ENCODE peak calls at places on chromosome 5, in seven cellular contexts. K is A549, J is H1, V is HCT116, W is HepG2, L is K562, X is endothelial cell of umbilical vein. T is an unnamed sample.
A peak's percentile ranks its signal among the peaks of the same experiment; 100 is the strongest.

GRCh38 chr5:179375236-179375685 is 30.0 kb upstream of the ADAMTS2 start:
- DNase-seq in K (no peak), J (no peak), V (no peak), W (no peak), L (no peak), X (no peak), T (peak; percentile 26)

GRCh38 chr5:6638236-6638635 is 5.0 kb downstream of the SRD5A1 start:
- DNase-seq in K (no peak), J (no peak), V (no peak), W (no peak), L (no peak), X (no peak), T (peak; percentile 16)

GRCh38 chr5:119302916-119303897 is 52.6 kb upstream of the TNFAIP8 start:
- DNase-seq in K (peak; percentile 93), J (no peak), V (no peak), W (peak; percentile 97), L (no peak), X (peak; percentile 93), T (peak; percentile 70)

GRCh38 chr5:117299940-117300339 is 725.3 kb upstream of the SEMA6A start:
- DNase-seq in K (no peak), J (no peak), V (no peak), W (no peak), L (no peak), X (no peak), T (no peak)

GRCh38 chr5:73558950-73559349 is 6.5 kb downstream of the ANKRA2 start:
- DNase-seq in K (peak; percentile 51), J (no peak), V (no peak), W (peak; percentile 36), L (no peak), X (no peak), T (peak; percentile 4)

GRCh38 chr5:56951946-56952691 is at the start of gene MIER3:
- DNase-seq in K (peak; percentile 75), J (peak; percentile 84), V (peak; percentile 32), W (peak; percentile 43), L (peak; percentile 91), X (peak; percentile 71), T (peak; percentile 84)

GRCh38 chr5:179619776-179620175 is 3.7 kb downstream of the HNRNPH1 start:
- DNase-seq in K (no peak), J (no peak), V (no peak), W (no peak), L (no peak), X (peak; percentile 37), T (no peak)

GRCh38 chr5:65191554-65192126 is 290.1 kb downstream of the ADAMTS6 start:
- DNase-seq in K (no peak), J (no peak), V (no peak), W (no peak), L (no peak), X (no peak), T (no peak)

GRCh38 chr5:56543431-56544385 is 271.6 kb upstream of the MAP3K1 start:
- DNase-seq in K (peak; percentile 7), J (no peak), V (peak; percentile 23), W (no peak), L (no peak), X (no peak), T (no peak)

GRCh38 chr5:96569770-96570169 is 92.4 kb upstream of the CAST start:
- DNase-seq in K (no peak), J (no peak), V (no peak), W (no peak), L (no peak), X (no peak), T (no peak)

GRCh38 chr5:111935835-111936234 is 178.8 kb upstream of the NREP start:
- DNase-seq in K (no peak), J (no peak), V (no peak), W (no peak), L (no peak), X (no peak), T (no peak)

GRCh38 chr5:78275998-78276543 is 18.4 kb downstream of the AP3B1 start:
- DNase-seq in K (no peak), J (no peak), V (no peak), W (no peak), L (no peak), X (no peak), T (peak; percentile 28)

GRCh38 chr5:72600401-72600981 is 93.3 kb upstream of the ZNF366 start:
- DNase-seq in K (peak; percentile 89), J (no peak), V (peak; percentile 10), W (no peak), L (no peak), X (peak; percentile 64), T (peak; percentile 12)

GRCh38 chr5:145062280-145062679 is 772.9 kb downstream of the PRELID2 start:
- DNase-seq in K (no peak), J (no peak), V (no peak), W (no peak), L (no peak), X (no peak), T (no peak)

GRCh38 chr5:83942155-83942554 is 221.5 kb upstream of the HAPLN1 start:
- DNase-seq in K (no peak), J (no peak), V (no peak), W (no peak), L (no peak), X (no peak), T (no peak)

GRCh38 chr5:64190562-64191306 is 25.1 kb downstream of the RNF180 start:
- DNase-seq in K (no peak), J (no peak), V (no peak), W (no peak), L (no peak), X (no peak), T (no peak)

GRCh38 chr5:128826290-128826689 is 139.0 kb upstream of the SLC27A6 start:
- DNase-seq in K (no peak), J (no peak), V (no peak), W (no peak), L (no peak), X (no peak), T (no peak)

GRCh38 chr5:42858709-42859108 is 47.0 kb upstream of the SELENOP start:
- DNase-seq in K (no peak), J (no peak), V (no peak), W (peak; percentile 61), L (no peak), X (no peak), T (no peak)

GRCh38 chr5:1103505-1104326 is 8.1 kb downstream of the SLC12A7 start:
- DNase-seq in K (no peak), J (no peak), V (no peak), W (peak; percentile 47), L (no peak), X (peak; percentile 38), T (no peak)

DNA sequence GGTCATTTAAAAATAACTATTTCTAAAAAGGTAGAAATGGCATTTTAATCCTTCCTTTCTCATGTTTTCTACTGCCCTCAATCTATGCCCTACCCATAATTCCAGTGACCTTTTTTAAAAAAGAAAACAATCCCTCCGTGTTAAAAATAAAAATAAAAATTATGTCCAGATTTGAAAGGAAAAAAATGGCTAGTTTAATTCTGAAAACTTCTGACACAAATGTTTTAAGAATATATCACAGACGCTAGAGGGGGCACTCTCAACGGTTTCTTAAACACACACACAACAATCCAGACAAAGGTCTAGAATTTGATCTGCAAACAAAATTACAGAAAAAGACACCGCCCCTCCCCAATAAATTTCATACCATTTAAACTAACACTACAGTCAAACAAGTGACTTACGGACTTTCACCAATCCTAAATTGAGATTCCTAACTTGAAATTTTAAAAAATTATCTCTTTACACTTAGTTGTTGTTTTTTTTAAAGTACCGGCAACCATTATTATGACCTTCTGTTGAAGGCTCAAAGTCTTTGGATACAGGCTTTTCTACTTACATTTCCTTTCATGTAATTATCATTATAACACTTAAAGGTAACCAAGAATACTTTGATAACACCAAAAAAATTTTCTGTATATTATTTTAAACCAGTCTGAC is 38.2 kb downstream of the CLINT1 start:
- DNase-seq in K (peak; percentile 74), J (no peak), V (peak; percentile 26), W (peak; percentile 64), L (peak; percentile 16), X (peak; percentile 80), T (peak; percentile 11)
- TF ChIP-seq CTCF in K (peak; percentile 80), J (peak; percentile 7), V (peak; percentile 48), W (peak; percentile 49), L (peak; percentile 39), X (peak; percentile 39), T (no peak)

GRCh38 chr5:150349681-150350275 is 7.7 kb upstream of the TCOF1 start:
- DNase-seq in K (no peak), J (no peak), V (no peak), W (no peak), L (no peak), X (no peak), T (no peak)
- TF ChIP-seq MAX in K (no peak), J (no peak), V (no peak), W (no peak), L (no peak), X (no peak), T (no peak)

DNA sequence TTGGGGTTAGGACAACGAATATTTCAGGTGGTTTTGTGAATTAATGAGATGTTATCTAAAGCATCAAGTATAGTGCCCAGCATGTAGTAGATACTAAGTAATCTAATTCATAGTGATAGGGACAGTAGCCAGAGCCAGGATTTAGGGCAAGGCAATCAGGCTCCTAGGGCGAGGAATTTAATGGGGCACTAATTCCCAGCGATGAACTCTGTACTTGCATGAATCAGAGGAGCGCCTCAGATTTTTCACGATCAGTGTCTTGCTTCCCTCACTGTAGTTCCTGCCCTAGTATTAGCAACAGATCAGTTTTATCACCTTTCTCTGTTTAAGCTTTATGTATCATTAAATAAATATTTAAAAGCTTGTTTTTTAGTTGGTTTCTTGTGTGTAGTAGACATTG is 3.1 kb downstream of the AGGF1 start:
- DNase-seq in K (no peak), J (no peak), V (no peak), W (no peak), L (no peak), X (no peak), T (no peak)
- TF ChIP-seq POLR2A in K (no peak), J (no peak), V (no peak), W (no peak), L (no peak), X (no peak), T (no peak)

GRCh38 chr5:8473827-8474568 is 605.0 kb downstream of the MTRR start:
- DNase-seq in K (no peak), J (peak; percentile 53), V (no peak), W (no peak), L (no peak), X (no peak), T (no peak)
- TF ChIP-seq CTCF in K (no peak), J (peak; percentile 53), V (no peak), W (no peak), L (no peak), X (no peak), T (peak; percentile 11)

DNA sequence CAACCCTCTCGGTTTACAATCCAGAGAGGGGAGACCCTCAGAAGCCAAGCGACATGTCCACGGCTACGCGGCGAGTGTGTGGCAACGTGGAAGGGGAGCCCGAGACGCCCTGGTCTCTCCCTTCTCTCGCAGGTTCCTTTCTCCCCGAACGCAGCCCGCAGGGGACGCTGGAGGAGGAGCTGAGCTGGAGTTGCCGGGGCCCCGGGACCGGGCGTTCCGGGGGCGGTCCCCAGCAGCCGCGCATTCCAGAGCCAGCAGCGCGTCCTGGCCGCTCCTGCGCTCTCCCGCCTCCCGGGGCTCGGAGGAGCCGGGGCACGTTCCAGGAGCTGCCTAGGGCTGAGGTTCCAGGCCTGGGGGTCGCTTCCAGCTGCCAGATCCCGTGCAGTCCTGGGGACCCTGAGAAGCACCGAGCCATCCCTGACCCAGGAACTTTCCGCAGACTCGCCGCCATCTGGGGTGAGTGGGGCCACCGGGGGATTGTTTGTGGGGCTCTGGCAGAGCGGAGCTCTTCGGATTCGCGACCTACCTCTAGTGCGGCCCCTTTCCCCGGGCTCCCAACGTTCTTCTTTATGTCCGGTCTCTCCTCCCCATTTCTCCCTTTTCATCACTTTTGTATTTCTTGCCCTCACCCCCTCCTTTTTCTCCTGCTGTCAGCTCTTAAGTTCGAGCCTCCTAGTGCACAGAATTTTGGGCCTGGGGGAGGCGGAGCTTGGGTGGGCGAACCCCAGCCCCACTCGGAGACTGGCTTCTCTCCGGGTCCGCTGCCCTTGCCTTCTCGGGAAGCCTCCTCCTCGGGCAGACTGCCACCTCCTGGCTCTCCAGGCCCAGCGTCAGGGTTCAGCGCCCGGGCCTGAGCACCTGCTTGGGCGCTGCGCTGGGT is at the start of gene SMIM3:
- DNase-seq in K (peak; percentile 55), J (peak; percentile 86), V (no peak), W (peak; percentile 47), L (peak; percentile 79), X (peak; percentile 58), T (peak; percentile 80)
- TF ChIP-seq MAX in K (peak; percentile 24), J (peak; percentile 88), V (no peak), W (peak; percentile 65), L (no peak), X (no peak), T (peak; percentile 16)

T was measured in NB4.